ENCODE peak calls at places on chromosome 14, in six cellular contexts. Y, M, L, D, K and N are unnamed samples.

GRCh38 chr14:38098074-38098846 is 109.4 kb upstream of the SSTR1 start:
- DNase-seq in K (no peak), D (no peak), L (peak), Y (no peak), M (no peak), N (no peak)

GRCh38 chr14:99560946-99561683 is 42.9 kb downstream of the CCDC85C start:
- DNase-seq in M (no peak), Y (no peak), L (no peak), K (no peak), D (no peak), N (no peak)

GRCh38 chr14:103281496-103282231 is 52.4 kb upstream of the EIF5 start:
- DNase-seq in Y (no peak), M (no peak), K (peak), L (peak), D (no peak), N (no peak)

GRCh38 chr14:49769581-49770211 is 1.7 kb downstream of the KLHDC2 start:
- DNase-seq in L (no peak), K (no peak), Y (no peak), M (no peak), D (no peak), N (no peak)

GRCh38 chr14:98741523-98741922 is 530.5 kb downstream of the BCL11B start:
- DNase-seq in K (no peak), Y (no peak), L (no peak), D (no peak), M (no peak), N (no peak)

GRCh38 chr14:53758141-53758540 is 198.5 kb downstream of the BMP4 start:
- DNase-seq in M (no peak), Y (no peak), K (no peak), D (no peak), L (no peak), N (no peak)

GRCh38 chr14:72434856-72435255 is 459.0 kb downstream of the DPF3 start:
- DNase-seq in Y (no peak), D (no peak), K (no peak), M (no peak), L (no peak), N (no peak)

GRCh38 chr14:51104467-51104866 is 9.6 kb upstream of the TRIM9 start:
- DNase-seq in M (no peak), D (no peak), K (peak), Y (no peak), L (no peak), N (no peak)

GRCh38 chr14:67172056-67172455 is 17.2 kb upstream of the GARIN2 start:
- DNase-seq in L (no peak), K (no peak), D (no peak), M (no peak), Y (no peak), N (no peak)

DNA sequence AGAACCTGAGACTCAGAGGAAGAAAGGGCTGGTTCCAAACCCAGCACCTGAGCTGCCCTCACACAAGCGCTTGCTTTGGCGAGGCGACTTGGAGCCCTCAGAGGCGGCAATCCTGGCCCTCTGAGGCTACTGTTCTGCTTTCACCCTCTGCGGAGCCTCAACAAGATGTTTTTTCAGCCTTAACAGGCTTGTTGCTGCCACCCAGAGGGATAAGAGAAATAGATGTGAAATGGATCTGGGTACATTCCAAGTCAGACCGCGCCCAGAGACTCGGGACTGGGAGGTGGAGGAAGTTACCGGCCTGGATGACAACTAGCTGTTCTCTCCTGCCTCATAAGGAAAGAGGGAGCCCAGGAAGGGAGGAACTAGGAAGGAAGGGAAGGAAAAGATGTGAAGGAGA is 89.6 kb downstream of the TTC7B start:
- DNase-seq in D (no peak), K (peak), L (peak), Y (no peak), M (no peak), N (no peak)
- TF ChIP-seq CTCF in D (no peak), K (peak), L (peak), Y (no peak), M (no peak), N (no peak)

GRCh38 chr14:65286443-65286842 is 126.1 kb upstream of the FUT8 start:
- DNase-seq in Y (no peak), D (no peak), L (no peak), M (no peak), K (no peak), N (peak)
- TF ChIP-seq CTCF in Y (no peak), D (no peak), L (peak), M (peak), K (peak), N (peak)

DNA sequence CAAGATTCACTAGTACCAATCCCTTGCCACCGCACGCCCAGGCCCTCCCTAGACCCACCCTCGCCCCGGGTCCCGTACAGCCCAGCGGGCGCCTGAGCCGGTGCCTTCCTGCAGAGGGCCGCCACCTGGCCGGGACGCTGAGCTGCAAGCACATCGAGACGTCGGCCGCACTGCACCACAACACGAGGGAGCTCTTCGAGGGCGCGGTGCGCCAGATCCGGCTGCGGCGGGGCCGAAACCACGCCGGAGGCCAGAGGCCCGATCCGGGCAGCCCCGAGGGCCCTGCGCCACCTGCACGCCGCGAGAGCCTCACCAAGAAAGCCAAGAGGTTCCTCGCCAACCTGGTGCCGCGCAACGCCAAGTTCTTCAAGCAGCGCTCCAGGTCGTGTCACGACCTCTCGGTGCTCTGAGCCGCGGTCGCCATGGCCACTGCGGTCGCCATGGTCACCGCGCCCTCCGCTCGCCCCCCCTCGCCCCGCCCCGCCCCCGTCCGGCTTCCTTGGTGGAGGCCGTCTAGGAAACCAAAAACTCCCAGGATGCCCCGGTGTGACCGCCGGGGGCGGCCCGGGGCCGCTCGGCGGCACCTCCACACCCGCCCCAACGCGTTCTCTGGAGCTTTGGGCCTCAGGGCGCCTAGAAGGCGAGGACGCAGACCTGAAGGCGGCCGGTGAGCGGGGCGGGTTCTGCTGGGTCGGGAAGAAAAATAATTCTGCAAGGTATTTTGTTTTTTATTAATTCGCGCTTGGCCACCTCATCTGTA is 3.7 kb downstream of the REM2 start:
- DNase-seq in M (peak), L (peak), K (peak), Y (peak), D (peak), N (peak)
- TF ChIP-seq CTCF in M (peak), L (peak), K (no peak), Y (no peak), D (no peak), N (no peak)

GRCh38 chr14:68661226-68662225 is 131.3 kb downstream of the ZFP36L1 start:
- DNase-seq in D (peak), Y (no peak), L (no peak), K (peak), M (no peak), N (no peak)

GRCh38 chr14:68658029-68658509 is 134.8 kb downstream of the ZFP36L1 start:
- DNase-seq in L (no peak), Y (no peak), M (no peak), D (peak), K (no peak), N (no peak)

GRCh38 chr14:68657300-68658028 is 135.4 kb downstream of the ZFP36L1 start:
- DNase-seq in D (no peak), M (no peak), L (no peak), Y (no peak), K (no peak), N (no peak)

GRCh38 chr14:68660495-68660894 is 132.4 kb downstream of the ZFP36L1 start:
- DNase-seq in K (no peak), M (no peak), D (no peak), L (no peak), Y (no peak), N (no peak)

GRCh38 chr14:68659021-68659931 is 133.6 kb downstream of the ZFP36L1 start:
- DNase-seq in M (no peak), Y (no peak), L (peak), K (no peak), D (peak), N (no peak)
- TF ChIP-seq CTCF in M (no peak), Y (no peak), L (no peak), K (no peak), D (no peak), N (no peak)

GRCh38 chr14:104726600-104727451 is 2.8 kb downstream of the ADSS1 start:
- DNase-seq in M (no peak), D (no peak), L (no peak), Y (no peak), K (no peak), N (no peak)
- TF ChIP-seq CTCF in M (no peak), D (no peak), L (peak), Y (no peak), K (no peak), N (no peak)

GRCh38 chr14:88452231-88452630 is 66.8 kb downstream of the SPATA7 start:
- DNase-seq in Y (no peak), K (no peak), L (no peak), D (no peak), M (no peak), N (no peak)
- TF ChIP-seq CTCF in Y (no peak), K (no peak), L (no peak), D (no peak), M (no peak), N (no peak)

GRCh38 chr14:77603654-77604270 is 12.7 kb downstream of the SPTLC2 start:
- DNase-seq in Y (no peak), L (no peak), K (no peak), M (no peak), D (no peak), N (no peak)
- TF ChIP-seq CTCF in Y (no peak), L (peak), K (peak), M (peak), D (no peak), N (peak)

GRCh38 chr14:100850841-100851585 is 25.1 kb downstream of the MEG3 start:
- DNase-seq in M (peak), D (no peak), L (peak), Y (peak), K (peak), N (peak)
- TF ChIP-seq CTCF in M (peak), D (no peak), L (peak), Y (peak), K (peak), N (peak)